ENCODE peak calls at places on chromosomes 16 and 17, in five cellular contexts. H is GM12878, J is H1, Z is K562, U is HepG2. B is an unnamed sample.

GRCh38 chr16:84716740-84717139 is 16.9 kb downstream of the USP10 start:
- DNase-seq in H (no peak), J (peak), Z (no peak), U (no peak), B (no peak)

GRCh38 chr16:89431158-89431584 is 59.2 kb downstream of the ANKRD11 start:
- DNase-seq in H (no peak), J (no peak), Z (no peak), U (no peak), B (peak)

GRCh38 chr16:68338326-68339119 is 27.7 kb downstream of the PRMT7 start:
- DNase-seq in H (no peak), J (no peak), Z (no peak), U (no peak), B (no peak)

GRCh38 chr17:79923974-79924638 is 84.9 kb upstream of the CBX4 start:
- DNase-seq in H (no peak), J (peak), Z (peak), U (peak), B (peak)

GRCh38 chr17:72336804-72337070 is 215.9 kb downstream of the SOX9 start:
- DNase-seq in H (no peak), J (no peak), Z (no peak), U (no peak), B (no peak)

GRCh38 chr16:53129281-53130192 is 74.7 kb downstream of the CHD9 start:
- DNase-seq in H (no peak), J (no peak), Z (peak), U (peak), B (no peak)

GRCh38 chr16:56896244-56896643 is 31.2 kb downstream of the SLC12A3 start:
- DNase-seq in H (no peak), J (no peak), Z (no peak), U (no peak), B (no peak)

GRCh38 chr17:49817993-49818392 is 29.5 kb downstream of the KAT7 start:
- DNase-seq in H (no peak), J (no peak), Z (no peak), U (no peak), B (no peak)

DNA sequence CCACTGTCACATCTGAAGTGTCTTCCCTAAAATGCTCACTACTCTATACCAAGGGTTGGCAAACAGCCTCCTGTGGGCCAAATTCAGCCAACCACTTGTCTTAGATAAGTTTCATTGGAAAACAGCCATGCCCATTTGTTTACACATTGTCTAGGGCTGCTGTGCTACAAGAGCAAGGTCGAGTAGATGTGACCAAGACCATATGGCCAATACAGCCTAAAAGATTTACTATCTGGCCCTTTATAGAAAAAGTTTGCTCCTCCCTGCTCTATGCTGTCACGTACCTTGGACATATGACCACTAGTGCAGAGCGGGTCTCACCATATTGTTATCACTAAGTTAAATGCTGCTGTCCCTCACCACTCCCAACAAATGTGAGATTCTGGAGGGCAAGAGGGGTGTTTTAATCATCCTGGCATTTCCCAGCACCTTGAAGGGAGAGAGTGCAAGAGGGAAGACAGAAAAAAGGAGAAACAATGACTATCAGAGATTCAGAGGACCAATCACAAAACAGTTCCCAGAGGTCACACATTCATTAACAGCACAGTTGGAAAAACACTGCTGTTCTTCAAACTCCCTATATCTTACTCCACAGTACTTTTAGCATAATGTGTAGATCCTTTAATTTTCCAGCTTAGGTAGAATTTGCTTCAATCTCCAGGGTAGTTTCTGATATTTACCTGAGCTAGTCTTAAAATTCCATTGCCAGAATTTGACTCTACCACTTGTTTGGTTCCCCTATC is 13.2 kb downstream of the LSM12 start:
- DNase-seq in H (no peak), J (no peak), Z (no peak), U (no peak), B (no peak)
- TF ChIP-seq HDAC2 in H (no peak), J (no peak), Z (no peak), U (no peak), B (no peak)

DNA sequence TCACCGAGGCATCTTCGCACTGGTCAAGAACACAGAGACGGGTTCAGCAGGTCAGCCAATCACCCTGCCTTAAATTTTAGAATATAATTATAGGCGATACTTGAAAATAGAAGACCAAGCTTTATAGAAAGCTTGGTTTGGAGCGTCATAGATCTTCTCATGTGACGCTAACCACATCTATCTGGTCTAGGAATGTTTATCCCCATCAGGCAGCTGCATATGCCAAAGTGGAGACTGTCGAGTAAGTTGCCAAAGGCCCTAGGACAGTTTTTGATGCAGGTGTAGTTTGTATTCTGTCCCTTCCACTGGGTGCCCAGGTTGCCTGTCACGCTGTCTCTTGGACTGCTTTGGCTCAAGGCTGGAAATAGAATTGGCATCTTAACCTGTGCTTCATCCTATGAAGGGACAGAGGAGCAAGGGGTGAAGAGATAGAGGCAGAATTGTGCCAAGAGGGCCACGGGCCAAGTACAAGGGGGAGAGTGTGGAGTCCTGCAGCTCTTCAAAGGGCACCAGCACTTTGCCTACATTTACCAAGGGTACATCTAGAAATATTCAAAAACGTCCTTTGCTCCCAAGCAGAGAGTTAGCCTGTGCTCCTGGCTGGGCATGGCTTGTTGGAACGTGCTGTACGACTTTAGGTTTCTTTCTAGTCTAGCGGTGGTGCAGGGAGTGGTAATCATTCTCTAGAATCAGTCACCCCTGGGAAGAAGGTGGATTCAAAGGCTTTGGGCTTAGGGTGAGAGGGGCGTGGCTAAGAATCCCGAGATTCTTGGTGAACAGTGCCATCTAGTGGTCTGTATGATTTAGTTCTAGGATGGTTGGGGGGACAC is 5.3 kb upstream of the WIPI1 start:
- DNase-seq in H (peak), J (peak), Z (peak), U (peak), B (peak)
- TF ChIP-seq HDAC2 in H (no peak), J (no peak), Z (no peak), U (peak), B (no peak)

GRCh38 chr17:70318061-70318460 is 148.7 kb downstream of the KCNJ2 start:
- DNase-seq in H (no peak), J (no peak), Z (no peak), U (no peak), B (no peak)

GRCh38 chr17:70323269-70323668 is 153.9 kb downstream of the KCNJ2 start:
- DNase-seq in H (no peak), J (no peak), Z (no peak), U (no peak), B (no peak)

GRCh38 chr17:70319516-70319915 is 150.2 kb downstream of the KCNJ2 start:
- DNase-seq in H (no peak), J (no peak), Z (no peak), U (no peak), B (no peak)

GRCh38 chr17:70321388-70321787 is 152.1 kb downstream of the KCNJ2 start:
- DNase-seq in H (no peak), J (no peak), Z (no peak), U (no peak), B (no peak)

GRCh38 chr17:70320642-70321345 is 151.5 kb downstream of the KCNJ2 start:
- DNase-seq in H (no peak), J (no peak), Z (no peak), U (no peak), B (no peak)
- TF ChIP-seq HDAC2 in H (no peak), J (no peak), Z (no peak), U (no peak), B (no peak)

GRCh38 chr17:30534938-30535921 is 58.0 kb downstream of the GOSR1 start:
- DNase-seq in H (no peak), J (peak), Z (peak), U (no peak), B (no peak)

GRCh38 chr17:30534298-30534697 is 57.1 kb downstream of the GOSR1 start:
- DNase-seq in H (no peak), J (no peak), Z (no peak), U (no peak), B (no peak)

GRCh38 chr17:30526401-30526800 is 49.2 kb downstream of the GOSR1 start:
- DNase-seq in H (no peak), J (no peak), Z (no peak), U (no peak), B (no peak)

GRCh38 chr17:30532871-30533270 is 55.7 kb downstream of the GOSR1 start:
- DNase-seq in H (no peak), J (no peak), Z (no peak), U (no peak), B (no peak)

GRCh38 chr17:30530346-30531025 is 53.3 kb downstream of the GOSR1 start:
- DNase-seq in H (no peak), J (no peak), Z (no peak), U (no peak), B (no peak)
- TF ChIP-seq HDAC2 in H (no peak), J (no peak), Z (no peak), U (no peak), B (no peak)

DNA sequence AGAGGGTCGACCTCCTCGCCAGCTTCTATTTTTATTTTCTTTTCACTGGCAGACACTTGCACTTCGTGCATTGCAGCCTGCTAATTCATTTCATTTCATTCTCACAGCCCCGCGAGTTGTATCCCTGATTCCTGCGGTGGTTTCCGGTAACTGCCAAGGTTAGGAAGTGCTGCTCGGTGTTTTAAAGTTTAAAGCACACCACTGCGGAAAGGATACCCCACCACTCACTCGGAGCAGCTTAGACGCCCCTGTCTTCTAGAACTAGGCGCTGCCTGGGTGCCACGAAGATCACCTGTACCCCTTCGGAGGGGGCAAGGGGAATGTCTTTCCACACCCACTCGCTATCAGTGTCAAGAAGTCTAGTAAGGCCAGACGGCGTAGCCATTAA is 513 bp downstream of the CNEP1R1 start:
- DNase-seq in H (no peak), J (peak), Z (peak), U (peak), B (peak)
- TF ChIP-seq HDAC2 in H (no peak), J (no peak), Z (no peak), U (no peak), B (no peak)

GRCh38 chr16:88344411-88345030 is 38.2 kb upstream of the ZNF469 start:
- DNase-seq in H (no peak), J (no peak), Z (no peak), U (no peak), B (no peak)

GRCh38 chr16:88345943-88346560 is 36.7 kb upstream of the ZNF469 start:
- DNase-seq in H (no peak), J (no peak), Z (no peak), U (no peak), B (no peak)

GRCh38 chr16:88343276-88343791 is 39.4 kb upstream of the ZNF469 start:
- DNase-seq in H (no peak), J (no peak), Z (no peak), U (no peak), B (no peak)

GRCh38 chr16:88346680-88347505 is 35.9 kb upstream of the ZNF469 start:
- DNase-seq in H (no peak), J (no peak), Z (no peak), U (no peak), B (no peak)

GRCh38 chr16:88345031-88345942 is 37.5 kb upstream of the ZNF469 start:
- DNase-seq in H (no peak), J (no peak), Z (no peak), U (no peak), B (no peak)
- TF ChIP-seq HDAC2 in H (no peak), J (no peak), Z (no peak), U (no peak), B (no peak)

DNA sequence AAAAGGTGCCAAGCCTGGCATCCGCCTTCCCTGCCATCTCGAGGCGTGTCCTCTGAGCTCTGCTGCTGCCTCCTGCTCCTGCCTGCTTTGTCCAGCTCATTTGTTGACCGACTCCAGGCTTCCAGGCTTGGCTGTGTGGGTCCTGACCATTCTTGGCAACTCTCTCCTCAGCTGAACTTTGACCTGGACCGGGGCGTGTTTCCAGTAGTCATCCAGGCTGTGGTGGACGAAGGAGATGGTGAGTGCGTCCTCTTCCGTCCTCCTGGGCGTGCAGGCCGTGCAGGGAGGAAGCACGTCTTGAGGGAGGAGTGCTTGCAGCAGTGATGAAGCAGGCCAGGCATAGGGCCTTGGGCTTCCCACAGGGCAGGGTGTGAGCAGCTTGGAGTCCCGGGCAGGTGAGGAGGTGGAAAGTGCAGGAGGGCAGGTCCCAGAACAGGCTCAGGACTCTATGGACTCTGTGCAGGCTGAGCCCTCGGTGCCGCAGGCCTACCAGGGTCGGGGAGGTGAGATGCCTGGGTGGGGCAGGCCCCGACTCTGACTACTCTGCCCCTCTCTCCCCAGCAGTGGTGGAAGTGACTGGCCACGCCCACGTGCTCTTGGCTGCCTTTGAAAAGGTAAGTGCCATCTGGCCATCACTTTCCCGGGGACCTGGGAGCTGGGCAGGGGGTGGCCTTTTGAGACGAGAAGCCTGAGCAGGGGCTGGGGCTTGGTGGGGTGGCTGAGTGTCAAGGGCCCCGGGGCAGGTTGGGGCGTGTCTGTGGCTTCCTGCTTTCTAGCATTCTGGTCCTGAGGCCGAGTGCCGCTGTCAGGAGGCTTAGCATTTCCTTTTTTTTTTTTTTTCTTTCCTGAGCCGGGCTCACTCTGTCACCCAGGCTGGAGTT is 28.6 kb upstream of the NUDT16L1 start:
- DNase-seq in H (no peak), J (no peak), Z (no peak), U (peak), B (peak)
- TF ChIP-seq HDAC2 in H (no peak), J (no peak), Z (no peak), U (no peak), B (no peak)

B was measured in A549.